ENCODE peak calls at places on chromosomes 2 and 18, in ten cellular contexts. H, R, N, D, T, O, U, Y, Q and J are unnamed samples.

GRCh38 chr2:237161239-237161638 is 75.5 kb downstream of the COPS8 start:
- DNase-seq in H (no peak), R (no peak), N (peak), D (no peak), T (no peak), O (peak), U (no peak), Y (no peak), Q (no peak), J (no peak)

GRCh38 chr2:154623819-154624218 is 74.7 kb upstream of the KCNJ3 start:
- DNase-seq in H (peak), R (peak), N (peak), D (peak), T (no peak), O (no peak), U (peak), Y (peak), Q (no peak), J (no peak)

GRCh38 chr2:20635096-20635475 is 15.8 kb downstream of the HS1BP3 start:
- DNase-seq in H (no peak), R (no peak), N (no peak), D (no peak), T (no peak), O (no peak), U (no peak), Y (no peak), Q (no peak), J (no peak)

GRCh38 chr2:73487112-73487657 is 101.5 kb downstream of the ALMS1 start:
- DNase-seq in H (no peak), R (no peak), N (no peak), D (no peak), T (no peak), O (no peak), U (no peak), Y (no peak), Q (no peak), J (no peak)

GRCh38 chr2:100073110-100073509 is 69.3 kb downstream of the AFF3 start:
- DNase-seq in H (no peak), R (no peak), N (peak), D (no peak), T (no peak), O (no peak), U (no peak), Y (no peak), Q (no peak), J (no peak)

GRCh38 chr2:177264539-177265385 is at the start of gene NFE2L2:
- DNase-seq in H (peak), R (peak), N (peak), D (peak), T (peak), O (peak), U (peak), Y (peak), Q (no peak), J (peak)

GRCh38 chr2:110875384-110875725 is 143.0 kb downstream of the ACOXL start:
- DNase-seq in H (no peak), R (no peak), N (no peak), D (no peak), T (no peak), O (no peak), U (no peak), Y (no peak), Q (no peak), J (no peak)

GRCh38 chr18:10051877-10052631 is 138.2 kb downstream of the VAPA start:
- DNase-seq in H (peak), R (no peak), N (peak), D (peak), T (no peak), O (peak), U (peak), Y (no peak), Q (peak), J (no peak)

GRCh38 chr2:149536649-149537048 is 50.9 kb downstream of the MMADHC start:
- DNase-seq in H (no peak), R (no peak), N (no peak), D (no peak), T (no peak), O (no peak), U (no peak), Y (no peak), Q (no peak), J (no peak)

GRCh38 chr2:109058215-109058614 is 69.2 kb upstream of the EDAR start:
- DNase-seq in H (no peak), R (no peak), N (no peak), D (no peak), T (no peak), O (no peak), U (no peak), Y (no peak), Q (no peak), J (no peak)

GRCh38 chr18:4068552-4069158 is 386.5 kb downstream of the DLGAP1 start:
- DNase-seq in H (peak), R (peak), N (peak), D (peak), T (no peak), O (no peak), U (peak), Y (peak), Q (no peak), J (no peak)

GRCh38 chr2:95053543-95053942 is 28.0 kb downstream of the MAL start:
- DNase-seq in H (no peak), R (no peak), N (no peak), D (no peak), T (no peak), O (no peak), U (peak), Y (no peak), Q (no peak), J (no peak)

GRCh38 chr2:56500317-56500716 is 316.5 kb downstream of the CCDC85A start:
- DNase-seq in H (no peak), R (no peak), N (no peak), D (no peak), T (no peak), O (no peak), U (no peak), Y (no peak), Q (no peak), J (no peak)

GRCh38 chr2:234378440-234378839 is 118.4 kb downstream of the ARL4C start:
- DNase-seq in H (no peak), R (no peak), N (no peak), D (no peak), T (no peak), O (no peak), U (peak), Y (no peak), Q (peak), J (no peak)

GRCh38 chr2:70094978-70095832 is 7.9 kb downstream of the PCBP1 start:
- DNase-seq in H (peak), R (peak), N (peak), D (no peak), T (peak), O (no peak), U (peak), Y (peak), Q (no peak), J (peak)

GRCh38 chr2:16154061-16154460 is 213.7 kb downstream of the MYCN start:
- DNase-seq in H (no peak), R (no peak), N (no peak), D (no peak), T (no peak), O (no peak), U (no peak), Y (no peak), Q (no peak), J (no peak)

GRCh38 chr2:142572749-142573148 is 304.7 kb upstream of the KYNU start:
- DNase-seq in H (no peak), R (no peak), N (no peak), D (no peak), T (no peak), O (no peak), U (no peak), Y (no peak), Q (no peak), J (no peak)

GRCh38 chr2:180938419-180938818 is 42.0 kb upstream of the UBE2E3 start:
- DNase-seq in H (peak), R (peak), N (no peak), D (no peak), T (no peak), O (no peak), U (peak), Y (no peak), Q (no peak), J (no peak)

GRCh38 chr2:73910873-73911547 is 15.7 kb upstream of the DGUOK start:
- DNase-seq in H (no peak), R (no peak), N (no peak), D (no peak), T (no peak), O (no peak), U (no peak), Y (no peak), Q (no peak), J (no peak)

GRCh38 chr2:25453199-25453903 is 111.6 kb upstream of the DNMT3A start:
- DNase-seq in H (no peak), R (peak), N (no peak), D (peak), T (no peak), O (no peak), U (peak), Y (no peak), Q (no peak), J (no peak)

GRCh38 chr2:230130668-230131364 is 62.1 kb upstream of the SLC16A14 start:
- DNase-seq in H (no peak), R (no peak), N (peak), D (peak), T (no peak), O (peak), U (peak), Y (no peak), Q (peak), J (no peak)

GRCh38 chr2:24083567-24084385 is 858 bp downstream of the TP53I3 start:
- DNase-seq in H (peak), R (peak), N (peak), D (peak), T (peak), O (no peak), U (peak), Y (peak), Q (peak), J (no peak)

GRCh38 chr2:55775828-55776227 is 82.2 kb upstream of the PNPT1 start:
- DNase-seq in H (no peak), R (no peak), N (no peak), D (no peak), T (no peak), O (no peak), U (no peak), Y (no peak), Q (no peak), J (no peak)

GRCh38 chr2:207848545-207848928 is 78.8 kb upstream of the FZD5 start:
- DNase-seq in H (no peak), R (peak), N (no peak), D (no peak), T (no peak), O (no peak), U (no peak), Y (no peak), Q (no peak), J (no peak)

GRCh38 chr2:212912445-212913103 is 238.8 kb downstream of the IKZF2 start:
- DNase-seq in H (peak), R (peak), N (no peak), D (peak), T (no peak), O (no peak), U (peak), Y (no peak), Q (peak), J (no peak)

GRCh38 chr2:233817305-233817980 is 36.9 kb downstream of the HJURP start:
- DNase-seq in H (no peak), R (peak), N (no peak), D (no peak), T (no peak), O (no peak), U (peak), Y (no peak), Q (no peak), J (no peak)

GRCh38 chr18:79588636-79589481 is 90.7 kb upstream of the CTDP1 start:
- DNase-seq in H (no peak), R (peak), N (peak), D (peak), T (no peak), O (peak), U (peak), Y (no peak), Q (peak), J (no peak)

GRCh38 chr2:23381084-23381483 is 3.9 kb upstream of the KLHL29 start:
- DNase-seq in H (peak), R (peak), N (peak), D (no peak), T (peak), O (peak), U (peak), Y (peak), Q (no peak), J (no peak)

GRCh38 chr2:42922790-42923631 is 130.6 kb upstream of the HAAO start:
- DNase-seq in H (peak), R (peak), N (no peak), D (peak), T (no peak), O (peak), U (peak), Y (no peak), Q (peak), J (no peak)

GRCh38 chr18:29779096-29779495 is 1263.4 kb downstream of the DSC3 start:
- DNase-seq in H (no peak), R (peak), N (no peak), D (no peak), T (no peak), O (no peak), U (peak), Y (no peak), Q (no peak), J (no peak)

GRCh38 chr18:38076346-38077053 is 510.9 kb upstream of the CELF4 start:
- DNase-seq in H (no peak), R (no peak), N (no peak), D (no peak), T (no peak), O (no peak), U (no peak), Y (no peak), Q (no peak), J (no peak)

GRCh38 chr18:12233378-12233777 is 20.8 kb upstream of the CIDEA start:
- DNase-seq in H (peak), R (no peak), N (no peak), D (peak), T (no peak), O (no peak), U (peak), Y (no peak), Q (no peak), J (no peak)

GRCh38 chr2:225464346-225465025 is 65.0 kb downstream of the NYAP2 start:
- DNase-seq in H (no peak), R (no peak), N (no peak), D (no peak), T (no peak), O (no peak), U (no peak), Y (no peak), Q (no peak), J (peak)
- H3K4me3 ChIP-seq in H (no peak), R (no peak), N (no peak), D (no peak), T (peak), O (no peak), U (no peak), Y (no peak), Q (no peak), J (peak)

GRCh38 chr2:227132986-227133385 is 31.0 kb downstream of the COL4A4 start:
- DNase-seq in H (no peak), R (no peak), N (no peak), D (no peak), T (no peak), O (no peak), U (no peak), Y (no peak), Q (no peak), J (no peak)

GRCh38 chr2:227123697-227124096 is 40.3 kb downstream of the COL4A4 start:
- DNase-seq in H (no peak), R (no peak), N (no peak), D (no peak), T (no peak), O (no peak), U (no peak), Y (no peak), Q (no peak), J (no peak)

GRCh38 chr2:227125506-227125905 is 38.5 kb downstream of the COL4A4 start:
- DNase-seq in H (no peak), R (peak), N (no peak), D (no peak), T (no peak), O (no peak), U (peak), Y (no peak), Q (no peak), J (no peak)

GRCh38 chr2:227130636-227131035 is 33.4 kb downstream of the COL4A4 start:
- DNase-seq in H (no peak), R (no peak), N (no peak), D (no peak), T (no peak), O (no peak), U (no peak), Y (no peak), Q (no peak), J (no peak)

DNA sequence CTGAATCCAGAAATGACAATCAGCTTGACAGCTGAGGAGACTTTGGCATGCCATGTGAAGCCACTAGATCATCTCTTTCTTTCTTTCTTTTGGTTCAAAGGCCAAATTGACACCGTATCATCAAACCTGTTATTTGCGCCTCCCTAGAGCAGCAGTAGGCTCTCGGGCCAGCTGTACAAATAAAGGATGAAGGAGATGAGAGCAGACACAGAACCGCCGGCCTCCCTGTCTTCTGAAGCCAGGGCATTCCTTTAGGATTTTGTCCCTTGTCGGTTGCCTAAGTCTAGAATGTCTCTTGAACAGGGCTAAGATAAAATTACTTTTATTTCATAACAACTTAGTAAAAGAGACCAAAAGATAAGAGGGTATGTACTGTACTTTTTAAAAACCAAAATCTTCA is 36.8 kb downstream of the COL4A4 start:
- DNase-seq in H (no peak), R (no peak), N (no peak), D (no peak), T (no peak), O (no peak), U (no peak), Y (no peak), Q (no peak), J (no peak)
- H3K4me3 ChIP-seq in H (no peak), R (no peak), N (no peak), D (no peak), T (no peak), O (no peak), U (no peak), Y (no peak), Q (no peak), J (no peak)

GRCh38 chr2:62505649-62506420 is at the start of gene TMEM17:
- DNase-seq in H (peak), R (peak), N (peak), D (peak), T (no peak), O (peak), U (peak), Y (peak), Q (peak), J (no peak)
- H3K4me3 ChIP-seq in H (peak), R (peak), N (peak), D (peak), T (peak), O (peak), U (peak), Y (peak), Q (peak), J (peak)

DNA sequence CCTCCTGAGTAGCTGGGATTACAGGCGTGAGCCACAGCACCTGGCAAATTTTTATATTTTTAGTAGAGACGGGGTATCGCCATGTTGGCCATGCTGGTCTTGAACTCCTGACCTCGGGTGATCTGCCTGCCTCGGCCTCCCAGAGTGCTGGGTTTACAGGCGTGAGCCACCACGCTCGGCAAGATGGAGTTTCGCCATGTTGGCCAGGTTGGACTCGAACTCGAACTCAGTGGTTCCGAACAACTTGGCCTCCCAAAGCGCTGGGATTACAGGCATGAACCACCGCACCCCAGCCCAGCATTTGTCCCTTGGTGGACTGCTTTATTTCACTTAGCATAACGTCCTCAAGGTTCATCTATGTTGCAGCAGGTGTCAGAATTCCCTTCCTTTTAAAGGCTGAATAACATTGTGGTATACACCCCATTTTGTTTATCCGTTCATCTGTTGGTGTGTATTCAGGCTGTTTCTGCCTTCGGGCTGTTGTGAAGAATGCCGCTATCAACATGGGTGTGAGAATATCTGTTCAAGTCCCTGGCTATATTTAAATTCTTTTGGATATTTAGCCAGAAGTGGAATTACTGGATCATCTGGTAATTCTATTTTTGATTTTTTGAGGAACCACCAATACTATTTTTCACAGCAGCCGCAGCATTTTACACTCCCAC is 1.2 kb upstream of the CENPA start:
- DNase-seq in H (no peak), R (no peak), N (no peak), D (no peak), T (no peak), O (no peak), U (no peak), Y (no peak), Q (no peak), J (no peak)
- H3K4me3 ChIP-seq in H (no peak), R (no peak), N (no peak), D (peak), T (peak), O (no peak), U (no peak), Y (no peak), Q (no peak), J (peak)

DNA sequence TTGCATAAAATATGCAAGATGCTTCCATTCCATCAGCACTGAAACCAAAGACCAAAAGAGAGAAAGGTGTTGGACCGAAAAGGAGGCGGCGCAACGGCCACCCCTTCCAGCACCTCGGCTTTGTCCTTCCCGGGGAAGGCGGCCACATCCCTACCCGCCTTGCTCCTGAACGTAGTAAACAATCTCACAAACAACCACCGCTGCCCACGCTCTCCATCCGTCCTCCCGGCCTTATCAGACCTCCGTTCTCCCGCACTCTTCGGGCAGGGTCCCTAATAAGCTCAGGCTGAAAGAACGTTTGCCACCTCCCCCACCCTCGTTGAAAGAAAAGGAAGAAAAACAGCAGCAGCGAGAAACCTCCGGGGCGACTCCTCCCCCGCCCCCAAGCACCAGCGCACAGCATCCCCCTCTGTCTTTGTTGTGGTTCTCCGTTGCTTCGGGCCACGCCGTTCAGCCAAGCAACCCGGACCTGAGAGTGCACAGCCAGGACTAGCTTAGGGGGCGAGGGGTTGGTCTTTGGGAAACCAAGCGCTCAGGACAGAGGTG is 4.4 kb downstream of the EVX2 start:
- DNase-seq in H (no peak), R (no peak), N (no peak), D (no peak), T (no peak), O (no peak), U (no peak), Y (no peak), Q (no peak), J (no peak)
- H3K4me3 ChIP-seq in H (no peak), R (no peak), N (no peak), D (peak), T (no peak), O (peak), U (no peak), Y (no peak), Q (peak), J (no peak)